ENCODE peak calls at places on chromosomes 5 and 9, in eight cellular contexts. R is mammary epithelial cell, Y is HCT116, W is MM.1S, B is GM23248, C is mesendoderm, P is fibroblast of lung, X is IMR-90. O is an unnamed sample.

GRCh38 chr5:78758169-78758839 is 109.7 kb upstream of the LHFPL2 start:
- DNase-seq in R (no peak), Y (no peak), W (peak; percentile 80), B (peak; percentile 6), C (no peak), P (peak; percentile 90), X (peak; percentile 84), O (peak; percentile 42)

GRCh38 chr9:6459718-6460117 is 46.7 kb downstream of the UHRF2 start:
- DNase-seq in R (no peak), Y (no peak), W (no peak), B (no peak), C (no peak), P (no peak), X (no peak), O (no peak)

GRCh38 chr5:23012842-23013241 is 159.7 kb upstream of the CDH12 start:
- DNase-seq in R (no peak), Y (no peak), W (peak; percentile 72), B (no peak), C (no peak), P (no peak), X (no peak), O (no peak)

GRCh38 chr5:172772112-172772906 is 1.3 kb upstream of the DUSP1 start:
- DNase-seq in R (peak; percentile 83), Y (no peak), W (peak; percentile 93), B (peak; percentile 98), C (peak; percentile 85), P (peak; percentile 97), X (peak; percentile 95), O (peak; percentile 98)

GRCh38 chr5:170315154-170315553 is 17.6 kb upstream of the LCP2 start:
- DNase-seq in R (no peak), Y (no peak), W (no peak), B (no peak), C (no peak), P (no peak), X (no peak), O (no peak)

GRCh38 chr5:73170522-73170921 is 2.5 kb upstream of the TMEM174 start:
- DNase-seq in R (no peak), Y (peak; percentile 8), W (no peak), B (peak; percentile 53), C (peak; percentile 84), P (peak; percentile 31), X (peak; percentile 7), O (no peak)

GRCh38 chr5:140175367-140176027 is 509 bp downstream of the CYSTM1 start:
- DNase-seq in R (peak; percentile 40), Y (no peak), W (peak; percentile 45), B (peak; percentile 90), C (peak; percentile 84), P (peak; percentile 56), X (peak; percentile 56), O (peak; percentile 91)

GRCh38 chr9:12784461-12785250 is 9.8 kb downstream of the LURAP1L start:
- DNase-seq in R (peak; percentile 98), Y (peak; percentile 95), W (peak; percentile 90), B (peak; percentile 97), C (peak; percentile 65), P (peak; percentile 94), X (peak; percentile 98), O (peak; percentile 85)

GRCh38 chr5:119179857-119180641 is 109.2 kb downstream of the DMXL1 start:
- DNase-seq in R (peak; percentile 11), Y (no peak), W (no peak), B (peak; percentile 20), C (no peak), P (peak; percentile 9), X (peak; percentile 52), O (peak; percentile 9)

GRCh38 chr9:93261735-93262523 is 78.0 kb downstream of the WNK2 start:
- DNase-seq in R (no peak), Y (no peak), W (no peak), B (no peak), C (no peak), P (no peak), X (no peak), O (no peak)

GRCh38 chr9:123058834-123059233 is 25.4 kb downstream of the GPR21 start:
- DNase-seq in R (peak; percentile 10), Y (no peak), W (no peak), B (peak; percentile 24), C (no peak), P (peak; percentile 94), X (peak; percentile 65), O (peak; percentile 78)

GRCh38 chr5:132928008-132928407 is 35.4 kb downstream of the AFF4 start:
- DNase-seq in R (no peak), Y (no peak), W (no peak), B (no peak), C (no peak), P (no peak), X (no peak), O (no peak)

GRCh38 chr5:132926437-132926836 is 37.0 kb downstream of the AFF4 start:
- DNase-seq in R (no peak), Y (no peak), W (no peak), B (no peak), C (no peak), P (no peak), X (no peak), O (no peak)

GRCh38 chr5:132927355-132927754 is 36.1 kb downstream of the AFF4 start:
- DNase-seq in R (no peak), Y (no peak), W (no peak), B (no peak), C (no peak), P (no peak), X (no peak), O (no peak)
- H3K36me3 ChIP-seq in R (peaks cover 30% of the 10 kb centered on the region), Y (peaks cover 49% of the 10 kb centered on the region), W (no peaks in the 10 kb centered on the region), B (peaks cover 77% of the 10 kb centered on the region), C (peaks cover 3% of the 10 kb centered on the region), P (peaks cover 5% of the 10 kb centered on the region), X (peaks cover 37% of the 10 kb centered on the region), O (peaks cover 92% of the 10 kb centered on the region)

GRCh38 chr9:22203371-22204138 is 194.4 kb upstream of the CDKN2B start:
- DNase-seq in R (no peak), Y (no peak), W (peak; percentile 29), B (peak; percentile 79), C (peak; percentile 5), P (peak; percentile 89), X (peak; percentile 54), O (peak; percentile 68)
- H3K9ac ChIP-seq in R (no peak overlapping the region), Y (no peak overlapping the region), W (no peak overlapping the region), B (no peak overlapping the region), C (no peak overlapping the region), P (no peak overlapping the region), X (no peak overlapping the region), O (no peak overlapping the region)

GRCh38 chr9:131436386-131436785 is 42.5 kb downstream of the PRRC2B start:
- DNase-seq in R (no peak), Y (no peak), W (no peak), B (no peak), C (no peak), P (no peak), X (no peak), O (no peak)

GRCh38 chr9:131441441-131441840 is 47.6 kb downstream of the PRRC2B start:
- DNase-seq in R (no peak), Y (no peak), W (no peak), B (no peak), C (no peak), P (no peak), X (no peak), O (no peak)

GRCh38 chr9:131436865-131437271 is 43.0 kb downstream of the PRRC2B start:
- DNase-seq in R (no peak), Y (no peak), W (no peak), B (no peak), C (no peak), P (no peak), X (no peak), O (no peak)

GRCh38 chr9:131439224-131439623 is 45.3 kb downstream of the PRRC2B start:
- DNase-seq in R (no peak), Y (no peak), W (no peak), B (no peak), C (no peak), P (no peak), X (no peak), O (no peak)

GRCh38 chr9:131438190-131438589 is 44.3 kb downstream of the PRRC2B start:
- DNase-seq in R (no peak), Y (no peak), W (no peak), B (no peak), C (no peak), P (no peak), X (no peak), O (no peak)
- H3K36me3 ChIP-seq in R (peaks cover 40% of the 10 kb centered on the region), Y (peaks cover 51% of the 10 kb centered on the region), W (peaks cover 9% of the 10 kb centered on the region), B (peaks cover 67% of the 10 kb centered on the region), C (peaks cover 31% of the 10 kb centered on the region), P (peaks cover 27% of the 10 kb centered on the region), X (peaks cover 65% of the 10 kb centered on the region), O (peaks cover 85% of the 10 kb centered on the region)

GRCh38 chr5:177367981-177368960 is 10.5 kb downstream of the RGS14 start:
- DNase-seq in R (no peak), Y (no peak), W (no peak), B (no peak), C (no peak), P (no peak), X (no peak), O (no peak)

GRCh38 chr5:177365845-177366527 is 8.3 kb downstream of the RGS14 start:
- DNase-seq in R (no peak), Y (no peak), W (no peak), B (no peak), C (no peak), P (no peak), X (no peak), O (no peak)

GRCh38 chr5:177367323-177367848 is 9.7 kb downstream of the RGS14 start:
- DNase-seq in R (no peak), Y (no peak), W (no peak), B (no peak), C (no peak), P (no peak), X (no peak), O (no peak)

GRCh38 chr5:177364159-177364962 is 6.6 kb downstream of the RGS14 start:
- DNase-seq in R (no peak), Y (no peak), W (no peak), B (peak; percentile 45), C (no peak), P (no peak), X (no peak), O (no peak)

GRCh38 chr5:177366528-177367322 is 9.0 kb downstream of the RGS14 start:
- DNase-seq in R (no peak), Y (no peak), W (no peak), B (peak; percentile 92), C (peak; percentile 96), P (peak; percentile 73), X (peak; percentile 68), O (peak; percentile 77)
- H3K9ac ChIP-seq in R (no peak overlapping the region), Y (peak overlapping the region; percentile 16), W (no peak overlapping the region), B (peak overlapping the region; percentile 80), C (peak overlapping the region; percentile 90), P (peak overlapping the region; percentile 69), X (peak overlapping the region; percentile 54), O (peak overlapping the region; percentile 79)